ENCODE peak calls at places on chromosomes 7 and 10, in four cellular contexts. M, I, U and W are unnamed samples.

GRCh38 chr7:79806161-79806734 is 328.4 kb upstream of the GNAI1 start:
- DNase-seq in I (peak; percentile 6), U (no peak), M (no peak), W (peak; percentile 14)

GRCh38 chr10:87038786-87039185 is 18.7 kb downstream of the FAM25A start:
- DNase-seq in I (no peak), U (no peak), M (no peak), W (no peak)

GRCh38 chr7:128361463-128362441 is at the start of gene PRRT4:
- DNase-seq in I (no peak), M (peak; percentile 38), U (peak; percentile 77), W (peak; percentile 63)

GRCh38 chr10:3395041-3395440 is 222.5 kb upstream of the PITRM1 start:
- DNase-seq in U (no peak), M (no peak), I (no peak), W (no peak)

GRCh38 chr7:26630361-26630760 is 234.0 kb downstream of the SKAP2 start:
- DNase-seq in M (no peak), U (no peak), I (no peak), W (no peak)

GRCh38 chr10:5943536-5943935 is 33.8 kb downstream of the IL15RA start:
- DNase-seq in U (no peak), I (no peak), M (peak; percentile 28), W (no peak)

GRCh38 chr10:106997721-106998120 is 166.8 kb downstream of the SORCS1 start:
- DNase-seq in M (no peak), I (no peak), U (no peak), W (no peak)

GRCh38 chr10:105742184-105742583 is 1101.1 kb downstream of the SORCS3 start:
- DNase-seq in U (no peak), I (no peak), M (no peak), W (no peak)

GRCh38 chr7:95318501-95318900 is 5.8 kb downstream of the PON1 start:
- DNase-seq in M (no peak), I (peak; percentile 68), U (no peak), W (no peak)

GRCh38 chr10:93481931-93482834 is at the start of gene MYOF:
- DNase-seq in I (peak; percentile 59), M (peak; percentile 35), U (peak; percentile 49), W (peak; percentile 87)

GRCh38 chr10:17006631-17007161 is 122.9 kb downstream of the CUBN start:
- DNase-seq in M (no peak), U (no peak), I (no peak), W (no peak)

GRCh38 chr10:60138842-60139241 is 232.5 kb upstream of the CCDC6 start:
- DNase-seq in I (no peak), M (no peak), U (no peak), W (no peak)

GRCh38 chr7:158778476-158778875 is 50.8 kb downstream of the ESYT2 start:
- DNase-seq in I (no peak), M (no peak), U (no peak), W (no peak)

GRCh38 chr10:111560042-111560441 is 483.2 kb downstream of the ADRA2A start:
- DNase-seq in U (no peak), I (no peak), M (no peak), W (no peak)

GRCh38 chr7:17530249-17530648 is 231.8 kb downstream of the AHR start:
- DNase-seq in I (no peak), U (no peak), M (no peak), W (no peak)

GRCh38 chr7:17532861-17533404 is 234.5 kb downstream of the AHR start:
- DNase-seq in I (no peak), M (no peak), U (no peak), W (peak; percentile 18)

GRCh38 chr7:17528636-17529035 is 230.2 kb downstream of the AHR start:
- DNase-seq in M (no peak), U (no peak), I (no peak), W (no peak)

GRCh38 chr7:17534348-17534747 is 235.9 kb downstream of the AHR start:
- DNase-seq in I (no peak), M (no peak), U (no peak), W (no peak)

DNA sequence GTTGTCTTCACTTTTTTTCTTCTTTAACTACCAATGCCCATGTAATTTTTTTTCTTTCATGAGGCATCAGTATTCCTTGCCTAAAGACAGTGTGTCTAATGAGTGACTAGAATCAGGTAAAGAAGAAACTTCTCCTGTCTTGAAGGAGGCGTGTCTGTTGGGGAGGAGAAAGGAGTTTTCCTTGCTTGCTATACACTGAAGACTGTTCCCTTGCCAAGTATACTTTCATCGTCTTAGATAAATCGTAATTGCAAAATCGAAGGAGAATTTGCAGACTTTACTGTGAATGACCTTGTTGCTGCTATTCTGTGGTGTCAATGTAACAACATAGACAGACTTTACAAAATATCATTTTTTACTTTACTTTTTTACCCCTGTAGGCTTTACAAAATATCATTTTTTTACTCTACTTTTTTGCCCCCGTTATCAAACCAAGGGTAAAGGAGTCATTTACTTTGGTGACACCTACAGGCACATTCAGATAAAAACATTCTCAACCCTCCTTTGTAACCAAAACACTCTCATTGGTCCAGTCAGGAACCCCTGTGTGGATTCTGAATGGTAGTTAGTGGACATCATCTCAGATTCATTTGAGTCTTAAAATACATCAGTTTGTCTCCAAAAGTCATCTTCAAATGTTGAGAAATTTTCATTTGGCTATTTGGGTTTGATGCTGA is 232.4 kb downstream of the AHR start:
- DNase-seq in I (peak; percentile 21), M (no peak), U (no peak), W (no peak)
- TF ChIP-seq USF2 in I (no peak), M (no peak), U (no peak), W (no peak)

DNA sequence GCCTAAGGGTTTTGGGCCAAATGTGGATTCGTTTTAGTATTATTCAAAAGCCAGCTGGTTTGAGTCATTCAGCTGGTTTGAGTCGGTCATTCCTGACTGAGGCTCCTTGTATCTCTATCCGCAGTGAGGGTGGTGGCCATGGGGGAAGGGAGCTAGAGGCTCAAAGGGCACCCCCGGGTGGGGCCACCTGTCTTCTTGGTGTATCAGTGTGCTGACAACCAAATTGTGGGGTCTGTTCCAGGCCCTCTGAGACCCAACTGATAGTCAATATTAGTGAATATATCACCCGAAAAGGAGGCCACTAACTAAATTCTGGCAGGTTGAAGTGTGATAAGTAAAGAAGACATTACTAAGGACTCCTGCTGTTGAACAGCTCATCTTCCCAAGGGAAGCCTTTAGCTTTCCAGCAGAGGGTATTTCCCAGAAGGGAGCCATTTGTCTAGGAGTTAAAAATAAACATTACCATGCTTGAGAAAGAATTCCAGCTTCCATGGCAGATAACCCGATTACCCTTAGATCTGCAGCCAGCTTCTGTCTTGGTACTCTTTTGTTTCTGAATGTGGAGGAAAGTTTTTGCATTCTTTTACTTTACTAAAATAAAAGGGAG is 29.9 kb upstream of the DDX50 start:
- DNase-seq in M (no peak), U (no peak), I (peak; percentile 16), W (no peak)
- TF ChIP-seq MAX in M (no peak), U (no peak), I (no peak), W (no peak)

DNA sequence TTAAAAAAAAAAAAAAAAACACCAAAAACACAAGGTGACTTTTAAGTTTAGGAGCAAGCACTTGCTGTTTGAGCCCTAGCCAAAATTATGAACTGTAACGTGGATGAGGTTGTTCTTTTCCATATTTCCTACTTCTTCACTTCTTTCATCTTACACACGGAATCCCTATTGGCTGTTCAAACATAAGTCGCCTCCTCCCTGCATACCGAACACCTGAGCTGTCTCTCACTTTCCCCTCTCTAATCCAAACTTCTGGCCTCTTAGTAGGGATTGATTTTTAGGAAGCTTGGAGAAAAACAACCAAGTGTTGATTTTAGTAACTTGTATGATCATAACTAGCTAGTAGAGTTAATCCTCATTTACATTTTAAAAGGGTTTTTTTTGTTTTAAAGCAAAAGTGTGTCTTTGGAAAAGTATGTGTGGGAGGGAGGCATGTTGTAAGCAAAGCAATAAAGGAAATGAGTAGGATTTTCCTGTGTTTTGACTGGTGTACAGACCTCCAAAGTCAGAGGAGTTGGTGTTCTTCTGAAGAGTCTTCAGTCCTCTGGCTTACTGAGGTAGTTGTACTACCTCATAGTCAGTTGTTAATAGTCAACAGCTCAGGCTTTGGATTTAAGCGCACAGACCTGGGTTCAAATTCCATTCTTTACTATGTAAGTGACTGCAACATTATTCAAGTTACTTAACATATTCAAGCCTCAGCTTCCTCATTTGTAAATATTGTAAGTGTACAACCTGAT is 39.3 kb downstream of the RABGEF1 start:
- DNase-seq in I (peak; percentile 55), U (no peak), M (no peak), W (no peak)
- TF ChIP-seq HMGXB4 in I (no peak), U (no peak), M (no peak), W (no peak)

GRCh38 chr10:99788598-99789259 is 6.3 kb downstream of the ABCC2 start:
- DNase-seq in M (no peak), I (no peak), U (no peak), W (no peak)
- TF ChIP-seq USF2 in M (no peak), I (no peak), U (no peak), W (no peak)